ENCODE peak calls at places on chromosomes 13 and 19, in five cellular contexts. One of them, this sample, is unnamed.

GRCh38 chr13:48278806-48279205 is 24.7 kb upstream of the RB1 start:
- DNase-seq in CD8-positive, alpha-beta T cell: no peak
- DNase-seq in cardiac muscle cell: no peak
- DNase-seq in AG04450: no peak
- DNase-seq in A549: no peak
- DNase-seq in this sample: no peak

GRCh38 chr13:39047560-39047959 is 9.3 kb downstream of the NHLRC3 start:
- DNase-seq in AG04450: no peak
- DNase-seq in cardiac muscle cell: no peak
- DNase-seq in CD8-positive, alpha-beta T cell: no peak
- DNase-seq in A549: no peak
- DNase-seq in this sample: no peak

GRCh38 chr19:23943411-23943810 is 28.7 kb downstream of the ZNF726 start:
- DNase-seq in A549: no peak
- DNase-seq in cardiac muscle cell: no peak
- DNase-seq in AG04450: no peak
- DNase-seq in CD8-positive, alpha-beta T cell: no peak
- DNase-seq in this sample: no peak

GRCh38 chr19:8518536-8518935 is 4.6 kb upstream of the ZNF414 start:
- DNase-seq in A549: no peak
- DNase-seq in AG04450: no peak
- DNase-seq in cardiac muscle cell: no peak
- DNase-seq in CD8-positive, alpha-beta T cell: no peak
- DNase-seq in this sample: no peak

GRCh38 chr13:29170451-29171082 is 350.4 kb downstream of the MTUS2 start:
- DNase-seq in A549: no peak
- DNase-seq in AG04450: no peak
- DNase-seq in cardiac muscle cell: no peak
- DNase-seq in CD8-positive, alpha-beta T cell: no peak
- DNase-seq in this sample: no peak

GRCh38 chr19:41064974-41065569 is 23.2 kb upstream of the CYP2A13 start:
- DNase-seq in AG04450: no peak
- DNase-seq in cardiac muscle cell: peak; percentile 14
- DNase-seq in A549: peak; percentile 69
- DNase-seq in CD8-positive, alpha-beta T cell: no peak
- DNase-seq in this sample: peak; percentile 50

GRCh38 chr13:100512422-100512821 is 76.2 kb downstream of the GGACT start:
- DNase-seq in CD8-positive, alpha-beta T cell: no peak
- DNase-seq in AG04450: no peak
- DNase-seq in A549: no peak
- DNase-seq in cardiac muscle cell: no peak
- DNase-seq in this sample: no peak

GRCh38 chr19:8973501-8974091 is 36.6 kb downstream of the MUC16 start:
- DNase-seq in A549: peak; percentile 6
- DNase-seq in cardiac muscle cell: peak; percentile 7
- DNase-seq in AG04450: no peak
- DNase-seq in CD8-positive, alpha-beta T cell: no peak
- DNase-seq in this sample: no peak

GRCh38 chr19:48676887-48677286 is 4.1 kb upstream of the NTN5 start:
- DNase-seq in A549: no peak
- DNase-seq in cardiac muscle cell: no peak
- DNase-seq in CD8-positive, alpha-beta T cell: no peak
- DNase-seq in AG04450: no peak
- DNase-seq in this sample: no peak

GRCh38 chr13:67308004-67308772 is 78.1 kb upstream of the PCDH9 start:
- DNase-seq in A549: no peak
- DNase-seq in cardiac muscle cell: no peak
- DNase-seq in CD8-positive, alpha-beta T cell: no peak
- DNase-seq in AG04450: no peak
- DNase-seq in this sample: no peak

GRCh38 chr19:14530505-14530904 is 1.1 kb downstream of the TECR start:
- DNase-seq in CD8-positive, alpha-beta T cell: no peak
- DNase-seq in A549: no peak
- DNase-seq in AG04450: no peak
- DNase-seq in cardiac muscle cell: no peak
- DNase-seq in this sample: no peak

GRCh38 chr13:113231306-113232207 is 22.1 kb downstream of the CUL4A start:
- DNase-seq in cardiac muscle cell: no peak
- DNase-seq in CD8-positive, alpha-beta T cell: no peak
- DNase-seq in A549: no peak
- DNase-seq in AG04450: no peak
- DNase-seq in this sample: no peak

GRCh38 chr19:24159707-24160106 is 72.7 kb downstream of the ZNF254 start:
- DNase-seq in CD8-positive, alpha-beta T cell: no peak
- DNase-seq in A549: peak; percentile 35
- DNase-seq in cardiac muscle cell: no peak
- DNase-seq in AG04450: no peak
- DNase-seq in this sample: no peak

GRCh38 chr13:18964942-18965341 is 216.7 kb downstream of the TUBA3C start:
- DNase-seq in cardiac muscle cell: no peak
- DNase-seq in A549: no peak
- DNase-seq in CD8-positive, alpha-beta T cell: no peak
- DNase-seq in AG04450: no peak
- DNase-seq in this sample: no peak

GRCh38 chr19:39802958-39803357 is 24.3 kb downstream of the LEUTX start:
- DNase-seq in cardiac muscle cell: no peak
- DNase-seq in CD8-positive, alpha-beta T cell: no peak
- DNase-seq in A549: no peak
- DNase-seq in AG04450: no peak
- DNase-seq in this sample: no peak

GRCh38 chr13:85772379-85772778 is 26.8 kb downstream of the SLITRK6 start:
- DNase-seq in A549: peak; percentile 58
- DNase-seq in CD8-positive, alpha-beta T cell: no peak
- DNase-seq in AG04450: no peak
- DNase-seq in cardiac muscle cell: no peak
- DNase-seq in this sample: no peak

GRCh38 chr19:15123900-15124299 is 16.7 kb downstream of the SYDE1 start:
- DNase-seq in AG04450: no peak
- DNase-seq in A549: no peak
- DNase-seq in cardiac muscle cell: no peak
- DNase-seq in CD8-positive, alpha-beta T cell: no peak
- DNase-seq in this sample: peak; percentile 59

GRCh38 chr13:109862627-109863026 is 76.2 kb upstream of the IRS2 start:
- DNase-seq in A549: no peak
- DNase-seq in AG04450: no peak
- DNase-seq in CD8-positive, alpha-beta T cell: no peak
- DNase-seq in cardiac muscle cell: no peak
- DNase-seq in this sample: peak; percentile 65

GRCh38 chr13:41543664-41544300 is 86.4 kb downstream of the RGCC start:
- DNase-seq in A549: no peak
- DNase-seq in AG04450: no peak
- DNase-seq in CD8-positive, alpha-beta T cell: no peak
- DNase-seq in cardiac muscle cell: no peak
- DNase-seq in this sample: no peak

GRCh38 chr19:46173886-46174475 is 25.9 kb downstream of the IGFL2 start:
- DNase-seq in AG04450: no peak
- DNase-seq in A549: no peak
- DNase-seq in CD8-positive, alpha-beta T cell: no peak
- DNase-seq in cardiac muscle cell: no peak
- DNase-seq in this sample: no peak

GRCh38 chr13:43787998-43788397 is 1.2 kb upstream of the ENOX1 start:
- DNase-seq in cardiac muscle cell: no peak
- DNase-seq in CD8-positive, alpha-beta T cell: no peak
- DNase-seq in AG04450: no peak
- DNase-seq in A549: peak; percentile 51
- DNase-seq in this sample: peak; percentile 51

GRCh38 chr13:40677064-40677463 is 10.6 kb upstream of the FOXO1 start:
- DNase-seq in cardiac muscle cell: no peak
- DNase-seq in AG04450: no peak
- DNase-seq in CD8-positive, alpha-beta T cell: no peak
- DNase-seq in A549: no peak
- DNase-seq in this sample: no peak

GRCh38 chr19:36997152-36997842 is 80.9 kb upstream of the ZNF420 start:
- DNase-seq in A549: no peak
- DNase-seq in cardiac muscle cell: no peak
- DNase-seq in CD8-positive, alpha-beta T cell: no peak
- DNase-seq in AG04450: no peak
- DNase-seq in this sample: no peak

GRCh38 chr19:50327461-50328256 is 1.5 kb downstream of the KCNC3 start:
- DNase-seq in AG04450: no peak
- DNase-seq in A549: no peak
- DNase-seq in CD8-positive, alpha-beta T cell: no peak
- DNase-seq in cardiac muscle cell: no peak
- DNase-seq in this sample: no peak

GRCh38 chr13:29496241-29496712 is 99.2 kb downstream of the SLC7A1 start:
- DNase-seq in A549: peak; percentile 12
- DNase-seq in AG04450: no peak
- DNase-seq in cardiac muscle cell: no peak
- DNase-seq in CD8-positive, alpha-beta T cell: no peak
- DNase-seq in this sample: no peak

GRCh38 chr19:1791879-1792278 is 20.2 kb downstream of the ATP8B3 start:
- DNase-seq in AG04450: no peak
- DNase-seq in CD8-positive, alpha-beta T cell: no peak
- DNase-seq in cardiac muscle cell: no peak
- DNase-seq in A549: no peak
- DNase-seq in this sample: no peak
- TF ChIP-seq CTCF in AG04450: no peak
- TF ChIP-seq CTCF in CD8-positive, alpha-beta T cell: no peak
- TF ChIP-seq CTCF in cardiac muscle cell: no peak
- TF ChIP-seq CTCF in A549: no peak
- TF ChIP-seq CTCF in this sample: no peak

GRCh38 chr13:95106562-95106961 is 194.7 kb downstream of the ABCC4 start:
- DNase-seq in A549: no peak
- DNase-seq in cardiac muscle cell: no peak
- DNase-seq in CD8-positive, alpha-beta T cell: no peak
- DNase-seq in AG04450: no peak
- DNase-seq in this sample: peak; percentile 31
- TF ChIP-seq CTCF in A549: no peak
- TF ChIP-seq CTCF in cardiac muscle cell: no peak
- TF ChIP-seq CTCF in CD8-positive, alpha-beta T cell: no peak
- TF ChIP-seq CTCF in AG04450: no peak
- TF ChIP-seq CTCF in this sample: no peak

GRCh38 chr19:19407640-19407933 is 2.1 kb downstream of the GATAD2A start:
- DNase-seq in cardiac muscle cell: no peak
- DNase-seq in A549: no peak
- DNase-seq in CD8-positive, alpha-beta T cell: no peak
- DNase-seq in AG04450: no peak
- DNase-seq in this sample: no peak

GRCh38 chr19:19409235-19410030 is 4.0 kb downstream of the GATAD2A start:
- DNase-seq in AG04450: no peak
- DNase-seq in A549: no peak
- DNase-seq in cardiac muscle cell: no peak
- DNase-seq in CD8-positive, alpha-beta T cell: peak; percentile 40
- DNase-seq in this sample: no peak

GRCh38 chr19:19406878-19407639 is 1.6 kb downstream of the GATAD2A start:
- DNase-seq in CD8-positive, alpha-beta T cell: peak; percentile 54
- DNase-seq in cardiac muscle cell: no peak
- DNase-seq in A549: peak; percentile 53
- DNase-seq in AG04450: no peak
- DNase-seq in this sample: peak; percentile 60

GRCh38 chr19:19405919-19406877 is 723 bp downstream of the GATAD2A start:
- DNase-seq in AG04450: no peak
- DNase-seq in cardiac muscle cell: peak; percentile 69
- DNase-seq in A549: peak; percentile 30
- DNase-seq in CD8-positive, alpha-beta T cell: peak; percentile 40
- DNase-seq in this sample: peak; percentile 74

GRCh38 chr19:19410553-19411550 is 5.4 kb downstream of the GATAD2A start:
- DNase-seq in CD8-positive, alpha-beta T cell: peak; percentile 22
- DNase-seq in AG04450: no peak
- DNase-seq in A549: no peak
- DNase-seq in cardiac muscle cell: no peak
- DNase-seq in this sample: peak; percentile 42
- TF ChIP-seq CTCF in CD8-positive, alpha-beta T cell: no peak
- TF ChIP-seq CTCF in AG04450: no peak
- TF ChIP-seq CTCF in A549: no peak
- TF ChIP-seq CTCF in cardiac muscle cell: no peak
- TF ChIP-seq CTCF in this sample: no peak

DNA sequence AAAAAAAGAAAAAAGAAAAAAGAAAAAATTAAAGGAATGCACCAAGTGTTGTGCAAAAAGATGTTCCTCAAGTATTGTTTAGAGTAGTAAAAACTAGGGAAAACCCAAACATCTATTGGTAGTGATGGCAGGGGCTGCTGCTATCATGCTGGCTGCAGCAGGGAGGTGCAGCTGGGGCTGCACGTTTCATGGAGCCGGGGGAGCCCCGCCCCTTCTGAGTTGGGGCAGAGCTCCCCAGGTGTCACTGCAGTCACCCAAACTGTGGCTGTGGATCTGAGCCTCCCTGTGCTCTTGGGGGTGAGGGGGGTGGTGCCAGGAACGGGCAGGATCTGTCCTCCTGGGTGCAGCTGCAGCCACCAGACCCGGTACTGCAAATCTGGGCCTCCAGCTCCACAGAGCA is 11.5 kb upstream of the UBE2S start:
- DNase-seq in AG04450: no peak
- DNase-seq in CD8-positive, alpha-beta T cell: no peak
- DNase-seq in cardiac muscle cell: no peak
- DNase-seq in A549: no peak
- DNase-seq in this sample: no peak
- TF ChIP-seq CTCF in AG04450: no peak
- TF ChIP-seq CTCF in CD8-positive, alpha-beta T cell: no peak
- TF ChIP-seq CTCF in cardiac muscle cell: no peak
- TF ChIP-seq CTCF in A549: no peak
- TF ChIP-seq CTCF in this sample: no peak